ENCODE peak calls at places on chromosomes 1 and 21, in five cellular contexts. H is lung; B is CD8-positive, alpha-beta T cell; C is uterus; W is thoracic aorta. J is an unnamed sample. For H3K4me1, the result is how much of the 10 kb centered on the place peaks cover.

GRCh38 chr1:32652244-32652962 is 1.4 kb downstream of the RBBP4 start:
- DNase-seq in H (no peak), B (no peak), C (no peak), W (no peak), J (no peak)

GRCh38 chr1:216566809-216567208 is 143.6 kb upstream of the USH2A start:
- DNase-seq in H (no peak), B (no peak), C (no peak), W (no peak), J (no peak)

GRCh38 chr1:61079898-61080336 is 2.4 kb upstream of the NFIA start:
- DNase-seq in H (peak), B (no peak), C (peak), W (peak), J (peak)

GRCh38 chr1:41846595-41846994 is 72.1 kb downstream of the HIVEP3 start:
- DNase-seq in H (no peak), B (no peak), C (no peak), W (no peak), J (no peak)

GRCh38 chr1:234538930-234539649 is 60.1 kb upstream of the TARBP1 start:
- DNase-seq in H (no peak), B (no peak), C (no peak), W (no peak), J (peak)

GRCh38 chr21:45845063-45845789 is 136.3 kb upstream of the COL6A1 start:
- DNase-seq in H (no peak), B (no peak), C (no peak), W (no peak), J (no peak)

GRCh38 chr1:167120899-167121298 is 27.0 kb downstream of the STYXL2 start:
- DNase-seq in H (no peak), B (no peak), C (no peak), W (no peak), J (no peak)

GRCh38 chr1:33791251-33791650 is 72.6 kb upstream of the HMGB4 start:
- DNase-seq in H (no peak), B (no peak), C (no peak), W (no peak), J (no peak)

GRCh38 chr1:154179951-154180687 is 11.8 kb downstream of the TPM3 start:
- DNase-seq in H (no peak), B (no peak), C (no peak), W (no peak), J (peak)

GRCh38 chr1:39065542-39065941 is 39.4 kb downstream of the NDUFS5 start:
- DNase-seq in H (no peak), B (no peak), C (no peak), W (no peak), J (no peak)

DNA sequence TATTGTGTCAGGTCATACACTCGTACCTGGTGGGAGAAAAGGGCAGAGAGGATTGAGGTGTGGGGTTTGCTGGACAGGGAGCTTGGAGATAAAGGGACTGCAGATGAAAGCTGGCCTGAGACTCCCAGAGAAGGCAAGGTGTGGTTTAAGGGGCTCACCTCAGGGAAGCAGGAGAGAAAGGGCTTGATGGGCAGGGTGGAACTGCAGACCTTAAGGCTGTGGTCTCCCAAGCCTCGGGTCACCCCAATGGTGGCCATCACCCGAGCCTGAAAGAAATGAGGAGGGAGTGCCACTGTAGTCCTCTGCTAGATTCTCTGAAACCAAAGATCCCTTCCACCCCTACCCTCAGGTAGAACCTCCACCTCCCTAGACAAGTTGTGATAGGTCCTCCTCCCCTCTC is 3.7 kb upstream of the RHOC start:
- DNase-seq in H (no peak), B (no peak), C (no peak), W (no peak), J (no peak)
- H3K4me3 ChIP-seq in H (no peak), B (no peak), C (no peak), W (no peak), J (no peak)

DNA sequence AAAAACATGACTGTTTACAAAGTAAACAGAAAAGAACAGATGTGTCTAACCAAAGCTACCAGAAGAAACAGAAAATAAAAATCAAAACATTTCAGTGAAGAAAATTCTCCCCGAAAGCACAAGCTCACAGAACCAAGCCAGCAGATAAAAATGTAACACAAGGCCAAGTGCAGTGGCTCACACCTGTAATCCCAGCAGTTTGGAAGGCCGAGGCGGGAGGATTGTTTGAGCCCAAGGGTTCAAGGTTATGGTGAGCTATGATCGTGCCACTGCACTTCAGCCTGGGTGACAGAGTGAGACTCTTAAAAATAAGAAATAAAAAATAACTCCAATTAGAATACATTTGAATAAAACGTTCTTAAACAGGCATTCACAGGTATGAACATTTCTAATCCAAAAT is 19.1 kb upstream of the DDOST start:
- DNase-seq in H (no peak), B (no peak), C (no peak), W (no peak), J (no peak)
- TF ChIP-seq CTCF in H (no peak), B (no peak), C (no peak), W (no peak), J (no peak)

DNA sequence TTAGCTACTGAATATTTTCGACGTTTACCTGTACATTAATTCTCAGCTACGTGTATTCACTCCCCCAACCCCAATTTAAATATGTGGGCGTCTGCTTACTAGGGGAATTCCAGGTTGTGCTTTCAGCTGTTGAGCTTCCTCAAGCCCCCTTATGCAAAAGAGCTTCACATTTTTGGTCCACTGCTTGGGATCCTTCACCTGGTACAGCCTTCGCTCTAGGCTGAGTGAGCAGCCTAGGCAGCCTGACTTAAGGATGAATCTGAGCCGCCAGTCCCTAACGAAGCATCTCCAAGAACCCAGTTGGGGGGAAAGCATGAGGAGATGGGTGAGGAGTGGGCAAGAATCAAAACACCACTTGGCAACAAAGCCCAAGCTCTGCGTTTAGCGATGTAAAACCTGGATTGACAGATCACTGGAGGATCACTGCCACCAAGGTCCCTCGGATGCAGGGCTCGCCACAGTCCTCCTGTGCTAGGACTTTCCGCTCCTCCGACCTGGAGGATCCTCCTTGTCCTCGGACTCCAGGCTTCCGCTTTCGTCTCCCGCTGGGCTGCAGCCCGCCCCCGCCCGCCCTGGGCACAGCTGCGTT is 637 bp downstream of the BCL10 start:
- DNase-seq in H (no peak), B (no peak), C (no peak), W (no peak), J (no peak)
- H3K4me1 ChIP-seq in H (under half), B (under half), C (under half), W (under half), J (under half)

DNA sequence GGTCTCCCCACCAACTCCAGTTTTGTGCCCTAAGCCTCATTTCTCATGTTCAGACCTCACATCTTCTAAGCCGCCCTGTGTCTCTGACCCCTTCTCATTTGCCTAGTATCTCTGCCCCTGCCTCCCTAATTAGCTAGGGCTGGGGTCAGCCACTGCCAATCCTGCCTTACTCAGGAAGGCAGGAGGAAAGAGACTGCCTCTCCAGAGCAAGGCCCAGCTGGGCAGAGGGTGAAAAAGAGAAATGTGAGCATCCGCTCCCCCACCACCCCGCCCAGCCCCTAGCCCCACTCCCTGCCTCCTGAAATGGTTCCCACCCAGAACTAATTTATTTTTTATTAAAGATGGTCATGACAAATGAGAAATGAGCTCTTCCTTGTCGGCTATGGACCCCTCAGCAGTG is 11.4 kb downstream of the ADAMTSL4 start:
- DNase-seq in H (no peak), B (no peak), C (no peak), W (no peak), J (peak)
- H3K4me3 ChIP-seq in H (no peak), B (peak), C (peak), W (peak), J (peak)

DNA sequence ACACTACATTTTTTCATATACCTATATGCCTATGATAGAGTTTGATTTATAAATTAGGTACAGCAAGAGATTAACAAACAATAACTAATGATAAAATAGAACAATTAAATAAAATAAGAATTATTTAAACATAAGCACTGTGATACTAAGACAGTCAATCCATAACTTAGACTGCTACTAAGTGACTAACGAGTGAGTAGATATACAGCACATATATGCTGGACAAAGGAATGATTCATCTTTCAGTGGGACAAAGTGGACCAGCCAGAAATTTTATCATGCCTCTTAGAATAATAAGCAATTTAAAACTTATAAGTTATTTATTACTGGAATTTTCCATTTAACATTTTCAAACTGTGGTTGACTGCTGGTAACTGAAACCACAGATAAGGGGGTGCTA is 11.0 kb downstream of the SPTA1 start:
- DNase-seq in H (no peak), B (no peak), C (no peak), W (no peak), J (no peak)
- TF ChIP-seq CTCF in H (no peak), B (no peak), C (no peak), W (no peak), J (no peak)

GRCh38 chr1:114712987-114713386 is 3.6 kb downstream of the NRAS start:
- DNase-seq in H (no peak), B (no peak), C (no peak), W (no peak), J (no peak)
- H3K4me1 ChIP-seq in H (under half), B (under half), C (under half), W (under half), J (under half)

DNA sequence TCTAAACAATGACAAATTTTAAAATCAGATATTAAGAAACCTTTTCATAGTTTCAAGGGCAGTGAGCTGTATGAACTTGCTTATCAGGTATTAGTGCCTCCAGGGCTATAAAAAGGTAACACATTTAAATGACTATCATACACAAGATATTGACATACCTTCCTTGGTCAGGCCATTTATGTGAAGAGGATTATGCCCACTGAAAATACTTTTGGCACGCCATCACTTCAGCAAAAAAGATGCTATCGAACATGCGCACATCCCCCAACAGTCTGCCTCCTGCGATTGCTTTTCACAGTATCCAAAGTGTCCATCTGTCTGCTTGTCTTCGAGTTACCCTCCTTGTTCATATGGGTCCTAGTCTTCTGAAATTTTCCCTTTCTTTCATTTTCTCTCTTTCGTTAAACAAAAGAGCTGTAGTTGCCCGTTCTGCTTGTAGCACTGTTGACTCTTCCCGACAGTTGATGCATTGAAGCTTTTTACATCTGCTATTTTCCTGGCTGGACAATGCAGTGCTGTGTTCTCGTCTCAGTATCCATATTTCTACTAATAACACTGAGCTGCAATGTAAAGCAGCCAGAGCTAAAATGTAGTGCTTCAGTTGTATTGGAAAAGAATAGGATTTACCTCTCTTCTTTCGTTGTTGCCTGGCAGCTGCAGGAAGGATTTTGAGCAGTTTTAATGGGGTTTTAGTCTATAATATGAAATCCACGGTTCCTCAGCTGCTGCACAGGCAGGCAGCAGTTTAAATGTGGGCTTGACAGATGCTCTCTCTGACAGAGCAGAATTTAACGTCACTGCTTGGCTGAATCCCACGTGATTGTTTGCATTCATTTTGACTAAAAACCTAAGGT is at the start of gene B3GALT2:
- DNase-seq in H (no peak), B (no peak), C (no peak), W (no peak), J (no peak)
- H3K4me3 ChIP-seq in H (peak), B (no peak), C (peak), W (peak), J (peak)

DNA sequence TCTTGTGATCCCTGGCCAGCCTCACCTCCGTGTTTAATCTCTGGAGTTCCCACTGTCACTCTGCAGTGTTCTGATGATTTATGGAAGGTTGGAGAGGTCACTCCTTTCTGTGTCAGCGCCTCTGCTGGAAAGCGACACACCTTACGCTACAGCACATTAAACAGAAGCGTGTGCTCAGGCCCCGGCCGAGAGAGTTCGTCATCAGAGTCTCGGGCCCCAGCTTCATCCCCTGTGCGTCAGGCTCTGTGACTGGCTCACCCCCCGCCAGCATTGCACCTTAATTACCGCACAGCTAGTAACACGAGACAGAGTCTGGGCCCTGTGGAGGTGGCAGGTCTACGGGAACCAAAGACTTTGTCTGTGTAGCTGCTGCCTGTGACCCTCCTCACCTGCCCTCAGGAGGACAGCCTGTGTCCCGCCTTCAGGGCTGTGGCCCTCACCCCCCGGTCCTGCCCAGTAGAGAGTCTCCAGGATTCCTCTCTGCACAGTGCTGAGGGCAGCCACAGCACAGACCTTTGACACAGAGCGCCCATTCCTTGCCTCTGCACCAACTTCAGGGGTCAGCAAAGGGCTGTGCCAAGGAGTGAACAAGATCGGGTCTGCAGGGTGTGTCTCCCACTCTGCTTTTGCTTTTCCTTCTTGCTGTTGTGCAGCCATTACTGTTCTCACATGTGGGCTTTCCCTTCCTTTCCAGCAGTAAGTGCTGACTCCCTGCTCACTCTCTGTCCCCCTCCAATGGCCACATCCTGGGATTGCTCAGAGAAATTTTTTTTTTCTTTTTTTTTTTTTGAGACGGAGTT is 157.6 kb downstream of the PGBD5 start:
- DNase-seq in H (no peak), B (no peak), C (peak), W (no peak), J (peak)
- TF ChIP-seq CTCF in H (peak), B (no peak), C (peak), W (peak), J (peak)